ENCODE peak calls at places on chromosome 17, in six cellular contexts. J, M, G, Y, O and X are unnamed samples. For H3K9me3 and H3K4me1, the result is how much of the 10 kb centered on the place peaks cover.

GRCh38 chr17:31068291-31068690 is 26.5 kb upstream of the NF1 start:
- DNase-seq in O (no peak), M (peak), Y (peak), J (peak), G (peak), X (peak)

GRCh38 chr17:45851464-45851863 is 6.8 kb downstream of the SPPL2C start:
- DNase-seq in Y (no peak), G (no peak), J (no peak), M (no peak), O (no peak), X (no peak)

GRCh38 chr17:8324913-8325312 is 14.7 kb upstream of the ODF4 start:
- DNase-seq in Y (no peak), G (no peak), O (no peak), M (no peak), J (no peak), X (no peak)

GRCh38 chr17:48011405-48012150 is 26.0 kb downstream of the COPZ2 start:
- DNase-seq in G (no peak), O (no peak), M (peak), J (no peak), Y (peak), X (peak)

GRCh38 chr17:72296456-72296855 is 175.6 kb downstream of the SOX9 start:
- DNase-seq in O (no peak), Y (peak), G (no peak), M (no peak), J (no peak), X (peak)

GRCh38 chr17:44967026-44967906 is 837 bp downstream of the C1QL1 start:
- DNase-seq in G (no peak), Y (no peak), O (no peak), J (no peak), M (no peak), X (no peak)

GRCh38 chr17:79796570-79797491 is at the start of gene CBX8:
- DNase-seq in M (peak), J (peak), O (peak), G (peak), Y (peak), X (peak)

GRCh38 chr17:19706791-19707727 is 9.3 kb downstream of the SLC47A2 start:
- DNase-seq in O (no peak), G (no peak), M (no peak), Y (no peak), J (no peak), X (no peak)

GRCh38 chr17:49078248-49078647 is 54.3 kb upstream of the B4GALNT2 start:
- DNase-seq in O (no peak), G (no peak), J (no peak), Y (no peak), M (no peak), X (no peak)

GRCh38 chr17:50465635-50466034 is 3.0 kb downstream of the CHAD start:
- DNase-seq in M (no peak), Y (no peak), O (no peak), G (no peak), J (no peak), X (no peak)

GRCh38 chr17:57422574-57423164 is 166.3 kb downstream of the MSI2 start:
- DNase-seq in M (no peak), G (no peak), O (peak), J (peak), Y (peak), X (peak)

GRCh38 chr17:19928299-19928698 is 49.3 kb downstream of the AKAP10 start:
- DNase-seq in G (no peak), M (no peak), O (no peak), J (no peak), Y (peak), X (no peak)

GRCh38 chr17:59165933-59166342 is 10.4 kb downstream of the PRR11 start:
- DNase-seq in G (no peak), M (peak), J (no peak), O (no peak), Y (peak), X (peak)

GRCh38 chr17:40021471-40021961 is 6.3 kb downstream of the CSF3 start:
- DNase-seq in M (no peak), J (no peak), G (no peak), O (peak), Y (peak), X (peak)

GRCh38 chr17:3959295-3959899 is 4.8 kb downstream of the ATP2A3 start:
- DNase-seq in J (no peak), O (no peak), G (no peak), Y (peak), M (no peak), X (peak)

GRCh38 chr17:6627019-6627418 is 13.5 kb downstream of the KIAA0753 start:
- DNase-seq in O (no peak), J (no peak), Y (peak), M (no peak), G (no peak), X (peak)

GRCh38 chr17:28334666-28335200 is 539 bp downstream of the IFT20 start:
- DNase-seq in O (no peak), M (peak), Y (peak), G (no peak), J (no peak), X (no peak)

GRCh38 chr17:9755083-9755482 is 36.3 kb downstream of the DHRS7C start:
- DNase-seq in O (no peak), M (no peak), Y (no peak), J (no peak), G (no peak), X (peak)

GRCh38 chr17:69250641-69251040 is 22.0 kb upstream of the ABCA10 start:
- DNase-seq in G (no peak), Y (peak), M (no peak), J (no peak), O (no peak), X (no peak)

GRCh38 chr17:82287849-82288601 is 14.5 kb upstream of the CSNK1D start:
- DNase-seq in M (no peak), J (no peak), O (peak), Y (peak), G (peak), X (peak)

GRCh38 chr17:29892201-29892600 is 37.8 kb downstream of the SSH2 start:
- DNase-seq in M (no peak), J (no peak), O (no peak), G (no peak), Y (no peak), X (no peak)
- H3K9me3 ChIP-seq in M (under half), J (under half), O (under half), G (under half), Y (under half), X (under half)

DNA sequence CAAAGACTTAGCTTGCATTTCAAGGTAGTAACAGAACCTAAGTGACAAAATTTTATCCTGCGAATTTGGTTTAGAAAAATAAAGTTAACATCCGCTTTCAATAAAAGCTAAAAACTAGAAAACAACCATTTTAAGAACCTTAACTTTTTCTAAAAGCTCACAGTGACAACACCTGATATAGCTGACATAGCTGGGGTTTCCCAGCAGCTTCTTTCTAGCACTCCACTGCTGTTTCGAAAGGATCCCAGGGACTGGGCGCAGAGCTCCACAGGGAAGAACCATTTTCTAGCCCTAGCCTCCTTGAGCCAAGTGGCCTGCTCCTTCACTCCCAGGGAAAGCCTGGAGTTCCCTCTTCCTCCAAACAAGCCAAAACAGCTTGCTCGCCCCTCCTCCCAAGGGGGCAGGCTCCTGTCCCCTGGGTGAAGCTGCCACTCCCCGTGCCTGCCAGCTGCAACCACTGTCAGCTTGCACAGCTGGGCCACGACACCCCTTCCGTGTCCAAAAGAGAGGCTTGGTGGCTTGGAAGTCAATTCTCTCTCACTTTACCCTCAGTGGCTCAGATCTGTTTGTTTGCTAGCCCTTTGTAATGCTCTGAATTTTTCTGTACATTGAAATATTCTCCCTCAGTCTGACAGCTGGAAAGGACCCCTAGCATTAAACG is 59.8 kb downstream of the CYTH1 start:
- DNase-seq in Y (no peak), O (no peak), M (peak), G (peak), J (no peak), X (no peak)
- H3K4me1 ChIP-seq in Y (under half), O (half or more), M (half or more), G (half or more), J (under half), X (under half)

DNA sequence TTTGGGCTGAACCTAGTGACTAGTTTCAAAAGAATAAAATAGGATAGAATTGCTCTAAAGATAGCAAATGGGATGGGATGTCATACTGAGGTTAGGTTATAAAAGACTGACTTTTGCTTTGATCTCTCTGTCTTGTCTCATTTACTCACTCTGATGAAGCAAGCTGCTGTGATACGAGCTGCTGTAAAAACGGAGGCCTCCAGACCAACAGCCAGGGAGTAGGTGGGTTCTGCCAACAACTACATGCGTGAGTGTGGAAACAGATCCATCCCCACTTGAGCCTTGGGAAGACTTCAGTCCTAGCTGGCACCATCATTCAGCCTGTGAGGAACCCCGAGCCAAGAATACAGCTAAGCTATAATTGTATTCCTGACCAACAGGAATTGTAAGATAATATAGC is 373.9 kb upstream of the CA10 start:
- DNase-seq in O (no peak), J (no peak), G (no peak), Y (no peak), M (no peak), X (no peak)
- H3K9me3 ChIP-seq in O (under half), J (under half), G (under half), Y (under half), M (under half), X (under half)

GRCh38 chr17:76417499-76418143 is 33.2 kb downstream of the SPHK1 start:
- DNase-seq in J (no peak), G (no peak), M (peak), Y (no peak), O (no peak), X (no peak)

GRCh38 chr17:76414334-76415295 is 30.2 kb downstream of the SPHK1 start:
- DNase-seq in J (peak), O (peak), M (no peak), Y (peak), G (peak), X (no peak)

GRCh38 chr17:76416899-76417298 is 32.5 kb downstream of the SPHK1 start:
- DNase-seq in Y (no peak), M (no peak), G (no peak), O (no peak), J (no peak), X (no peak)

GRCh38 chr17:76415786-76416185 is 31.4 kb downstream of the SPHK1 start:
- DNase-seq in Y (no peak), M (no peak), O (no peak), G (no peak), J (no peak), X (no peak)

DNA sequence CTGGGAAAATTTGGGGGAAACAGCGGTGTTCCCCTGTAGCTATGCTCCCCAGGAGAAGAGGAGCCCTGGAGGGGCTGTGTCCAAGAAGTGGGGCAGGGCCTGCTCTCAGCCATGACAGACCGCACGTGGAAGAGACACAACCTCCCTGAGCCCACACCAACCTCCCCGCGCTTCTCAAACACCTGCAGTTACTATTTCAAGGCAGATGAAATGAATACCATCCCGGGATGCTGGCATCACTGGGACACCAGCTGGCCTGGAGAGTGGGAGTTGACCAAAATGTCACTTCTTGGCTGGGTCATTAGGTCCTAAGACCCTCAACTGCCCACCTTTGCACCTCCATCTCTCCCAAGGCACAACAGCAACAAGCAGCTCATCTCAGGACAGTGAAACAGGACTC is 32.0 kb downstream of the SPHK1 start:
- DNase-seq in Y (no peak), G (no peak), J (no peak), M (no peak), O (no peak), X (no peak)
- H3K4me1 ChIP-seq in Y (under half), G (under half), J (under half), M (half or more), O (half or more), X (under half)

DNA sequence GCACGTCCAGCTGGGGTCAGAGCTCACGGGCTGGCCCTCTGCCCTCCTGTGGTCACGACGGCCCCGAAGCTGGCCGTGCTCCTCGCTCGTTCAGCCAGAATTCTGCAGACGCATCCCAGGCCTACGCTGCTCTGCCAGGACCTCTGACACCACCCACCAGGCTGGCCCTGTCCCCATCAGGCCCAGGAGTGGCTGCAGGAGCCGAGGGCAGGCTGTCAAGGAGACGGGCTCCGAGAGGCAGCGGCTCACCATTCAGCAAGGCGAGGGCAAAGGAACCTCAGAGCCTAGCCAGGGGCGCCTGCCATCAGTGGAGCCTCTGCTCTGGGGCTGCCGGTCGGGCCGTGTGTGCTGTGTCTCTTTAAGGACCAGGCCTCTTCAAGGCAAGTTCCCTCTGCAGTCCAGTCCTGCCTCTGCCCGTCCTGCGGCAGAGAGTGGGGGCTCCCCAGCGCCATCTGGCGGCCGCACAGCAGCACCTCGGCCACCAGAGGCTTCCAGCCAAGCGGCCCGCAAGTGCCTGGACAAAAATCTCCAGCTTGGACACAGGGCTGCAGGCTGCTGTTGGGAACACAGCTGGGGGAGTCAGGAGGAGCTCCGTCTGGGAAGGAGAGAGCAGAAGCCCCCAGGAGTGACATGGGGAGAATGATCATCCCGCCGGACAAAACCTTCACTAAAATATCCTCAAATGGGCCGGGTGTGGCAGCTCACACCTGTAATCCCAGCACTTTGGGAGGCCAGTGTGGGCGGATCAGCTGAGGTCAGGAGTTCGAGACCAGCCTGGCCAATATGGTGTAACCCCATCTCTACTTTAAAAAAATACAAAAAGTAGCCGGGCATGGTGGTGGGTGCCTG is 7.4 kb upstream of the ABR start:
- DNase-seq in Y (peak), G (peak), M (peak), O (peak), J (peak), X (peak)
- H3K9me3 ChIP-seq in Y (under half), G (under half), M (under half), O (under half), J (under half), X (under half)